ENCODE peak calls at places on chromosomes 6 and 20, in seven cellular contexts. N, E, V, C, S, K and H are unnamed samples.

GRCh38 chr20:48025061-48025515 is 239.8 kb upstream of the SULF2 start:
- DNase-seq in S (peak; percentile 85), E (peak; percentile 29), N (peak; percentile 51), K (no peak), C (peak; percentile 76), V (no peak), H (no peak)

GRCh38 chr20:37823276-37823980 is 79.5 kb upstream of the VSTM2L start:
- DNase-seq in N (peak; percentile 37), C (no peak), S (peak; percentile 48), K (peak; percentile 68), E (peak; percentile 59), V (no peak), H (no peak)

GRCh38 chr6:54981647-54982046 is 135.1 kb downstream of the FAM83B start:
- DNase-seq in C (no peak), E (peak; percentile 65), K (peak; percentile 83), S (no peak), N (peak; percentile 6), V (no peak), H (no peak)

GRCh38 chr6:99402458-99402857 is 8.5 kb upstream of the COQ3 start:
- DNase-seq in C (no peak), E (no peak), V (no peak), S (no peak), N (no peak), K (no peak), H (no peak)

GRCh38 chr20:46705378-46705729 is 4.1 kb upstream of the SLC2A10 start:
- DNase-seq in V (no peak), C (no peak), K (no peak), E (peak; percentile 13), S (peak; percentile 22), N (no peak), H (no peak)

GRCh38 chr6:36735110-36735971 is 37.7 kb downstream of the RAB44 start:
- DNase-seq in V (no peak), K (no peak), C (no peak), E (peak; percentile 76), N (peak; percentile 31), S (peak; percentile 40), H (no peak)

GRCh38 chr20:59123011-59123676 is 40.5 kb upstream of the ZNF831 start:
- DNase-seq in K (no peak), E (no peak), S (no peak), V (no peak), N (no peak), C (no peak), H (no peak)

GRCh38 chr6:148508401-148509151 is 165.9 kb downstream of the SASH1 start:
- DNase-seq in C (no peak), N (peak; percentile 70), K (peak; percentile 33), E (peak; percentile 83), S (peak; percentile 89), V (peak; percentile 74), H (no peak)

GRCh38 chr6:48560408-48560807 is 449.4 kb upstream of the PTCHD4 start:
- DNase-seq in S (peak; percentile 51), C (no peak), E (peak; percentile 22), V (no peak), N (peak; percentile 38), K (peak; percentile 3), H (no peak)

GRCh38 chr20:54619181-54619580 is 143.8 kb downstream of the DOK5 start:
- DNase-seq in N (no peak), K (no peak), V (no peak), C (no peak), E (no peak), S (no peak), H (no peak)

GRCh38 chr20:43840382-43841070 is 74.1 kb upstream of the TOX2 start:
- DNase-seq in C (peak; percentile 68), S (peak; percentile 25), E (peak; percentile 29), V (peak; percentile 11), N (peak; percentile 78), K (no peak), H (peak; percentile 21)

GRCh38 chr6:17600527-17601388 is 656 bp downstream of the FAM8A1 start:
- DNase-seq in V (peak; percentile 24), S (peak; percentile 47), C (peak; percentile 64), K (peak; percentile 34), N (peak; percentile 60), E (peak; percentile 12), H (peak; percentile 81)

DNA sequence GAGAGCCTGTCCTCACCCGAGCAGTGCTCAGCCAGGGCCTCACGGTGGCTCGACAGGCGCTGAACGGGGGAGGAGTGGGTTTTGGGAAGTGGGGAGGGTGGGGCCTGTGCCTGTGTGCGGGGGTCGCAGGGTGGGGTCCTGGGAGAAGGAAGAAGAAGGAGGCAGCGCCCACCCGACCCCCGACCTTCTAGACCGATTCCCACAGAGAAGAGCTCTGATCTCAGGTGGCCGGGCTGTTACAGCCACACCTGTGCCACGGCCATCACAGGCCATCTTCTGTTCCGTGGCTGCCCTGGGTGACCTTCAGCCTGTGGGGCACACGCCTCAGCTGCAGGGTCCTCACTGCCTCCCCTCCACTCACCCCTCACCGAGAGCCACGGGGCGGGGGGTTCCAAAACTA is 41.4 kb upstream of the GATA5 start:
- DNase-seq in S (no peak), V (no peak), E (no peak), N (no peak), K (no peak), C (no peak), H (no peak)
- H3K23ac ChIP-seq in S (no peak overlapping the region), V (peak overlapping the region; percentile 73), E (no peak overlapping the region), N (no peak overlapping the region), K (no peak overlapping the region), C (no peak overlapping the region), H (no peak overlapping the region)

DNA sequence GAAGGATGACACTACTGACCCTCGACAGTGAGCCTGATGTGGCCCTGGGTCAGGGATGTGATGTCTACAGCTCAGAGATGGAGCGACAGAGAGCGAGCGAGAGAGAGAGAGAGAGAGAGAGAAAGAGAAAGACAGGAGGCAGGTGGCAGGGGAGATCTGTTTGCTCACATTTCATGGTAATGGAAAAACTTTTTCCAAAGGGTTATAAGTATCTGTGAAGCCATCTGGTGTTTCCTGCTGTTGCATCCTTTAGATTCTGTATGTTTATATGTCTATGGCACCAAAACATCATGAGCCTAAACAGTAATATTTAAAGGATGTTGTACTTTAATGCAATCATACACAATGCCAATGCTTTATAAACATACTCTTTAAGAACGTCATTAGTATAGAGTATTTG is 77.3 kb downstream of the PPP1R3G start:
- DNase-seq in K (no peak), N (no peak), V (no peak), E (no peak), C (no peak), S (no peak), H (no peak)
- H3K23ac ChIP-seq in K (no peak overlapping the region), N (no peak overlapping the region), V (no peak overlapping the region), E (no peak overlapping the region), C (no peak overlapping the region), S (no peak overlapping the region), H (no peak overlapping the region)

DNA sequence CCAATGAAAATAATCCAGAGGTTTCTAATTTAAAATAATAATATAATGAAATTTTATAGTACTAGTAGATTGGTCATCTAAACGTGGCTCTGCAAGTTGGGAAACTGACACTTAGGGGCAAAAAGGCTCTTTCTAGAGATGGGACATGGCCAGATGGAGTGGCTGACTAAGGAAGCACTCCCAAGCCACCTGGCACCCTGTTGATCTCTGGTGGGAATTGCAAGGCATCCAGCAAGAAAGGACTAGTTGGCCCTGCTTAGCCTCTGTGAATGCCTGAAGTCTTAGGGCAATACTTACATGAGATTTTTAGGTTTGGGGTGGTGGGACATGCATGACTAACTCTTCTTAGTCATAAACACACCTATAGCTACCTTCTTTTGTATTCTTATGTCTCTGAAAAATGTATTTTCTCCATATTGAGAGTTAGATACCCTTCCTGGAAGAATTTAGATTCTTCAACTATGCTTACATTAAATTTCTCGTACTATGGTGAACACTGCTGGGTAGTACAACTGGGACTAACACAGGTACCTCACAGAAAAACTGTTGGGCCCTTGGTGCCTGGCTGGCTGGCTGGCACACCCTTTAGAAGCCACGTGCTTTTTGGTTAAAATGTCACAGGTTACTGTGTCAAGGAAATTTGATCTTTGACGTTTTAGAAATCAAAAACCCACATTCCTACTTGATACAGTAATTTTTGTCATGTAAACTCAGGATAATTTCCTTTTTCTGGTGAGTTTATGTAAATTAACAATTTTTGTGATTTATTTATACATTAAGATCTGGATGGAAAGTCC is 25.0 kb upstream of the SH3BGRL2 start:
- DNase-seq in V (no peak), K (no peak), C (peak; percentile 39), N (peak; percentile 47), E (no peak), S (no peak), H (no peak)
- H3K23ac ChIP-seq in V (no peak overlapping the region), K (no peak overlapping the region), C (no peak overlapping the region), N (no peak overlapping the region), E (no peak overlapping the region), S (no peak overlapping the region), H (no peak overlapping the region)

DNA sequence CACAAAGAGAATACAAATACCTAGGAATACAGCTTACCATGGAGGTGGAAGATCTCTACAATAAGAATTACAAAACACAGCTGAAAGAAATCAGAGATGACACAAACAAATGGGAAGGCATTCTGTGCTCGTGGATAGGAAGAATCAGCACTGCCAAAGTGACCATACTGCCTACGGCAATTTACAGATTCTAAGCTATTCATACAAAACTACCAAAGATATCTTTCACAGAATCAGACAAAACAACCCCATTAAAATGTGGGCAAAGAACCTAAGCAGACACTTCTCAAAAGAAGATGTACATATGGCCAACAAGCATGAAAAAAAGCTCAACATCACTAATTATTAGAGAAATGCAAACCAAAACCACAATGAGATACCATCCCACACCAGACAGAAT is 133.2 kb upstream of the SSTR4 start:
- DNase-seq in C (no peak), V (no peak), S (no peak), K (no peak), N (no peak), E (no peak), H (no peak)
- H3K23ac ChIP-seq in C (no peak overlapping the region), V (no peak overlapping the region), S (no peak overlapping the region), K (no peak overlapping the region), N (no peak overlapping the region), E (no peak overlapping the region), H (no peak overlapping the region)

GRCh38 chr20:49759266-49759950 is 45.7 kb upstream of the B4GALT5 start:
- DNase-seq in C (no peak), N (peak; percentile 65), S (no peak), V (no peak), K (peak; percentile 96), E (no peak), H (no peak)
- H3K23ac ChIP-seq in C (no peak overlapping the region), N (no peak overlapping the region), S (no peak overlapping the region), V (no peak overlapping the region), K (no peak overlapping the region), E (no peak overlapping the region), H (no peak overlapping the region)

GRCh38 chr20:4101271-4101670 is 85.9 kb upstream of the RNF24 start:
- DNase-seq in E (no peak), V (no peak), S (no peak), C (no peak), N (no peak), K (no peak), H (no peak)
- H3K23ac ChIP-seq in E (no peak overlapping the region), V (no peak overlapping the region), S (no peak overlapping the region), C (no peak overlapping the region), N (no peak overlapping the region), K (no peak overlapping the region), H (no peak overlapping the region)